ENCODE peak calls at places on chromosome 6, in ten cellular contexts. One of them, this sample, is unnamed.

GRCh38 chr6:5506575-5506974 is 245.3 kb downstream of the FARS2 start:
- DNase-seq in HL-60: no peak
- DNase-seq in OCI-LY7: peak
- DNase-seq in fibroblast of pulmonary artery: no peak
- DNase-seq in HCT116: no peak
- DNase-seq in AG09309: no peak
- DNase-seq in lower lobe of right lung: no peak
- DNase-seq in BJ: no peak
- DNase-seq in NB4: no peak
- DNase-seq in dorsolateral prefrontal cortex: no peak
- DNase-seq in this sample: no peak

GRCh38 chr6:3648724-3649123 is 102.8 kb downstream of the PXDC1 start:
- DNase-seq in AG09309: no peak
- DNase-seq in dorsolateral prefrontal cortex: no peak
- DNase-seq in OCI-LY7: no peak
- DNase-seq in fibroblast of pulmonary artery: no peak
- DNase-seq in HCT116: no peak
- DNase-seq in NB4: no peak
- DNase-seq in HL-60: no peak
- DNase-seq in lower lobe of right lung: no peak
- DNase-seq in BJ: no peak
- DNase-seq in this sample: no peak

GRCh38 chr6:56297022-56297995 is 49.9 kb upstream of the COL21A1 start:
- DNase-seq in dorsolateral prefrontal cortex: no peak
- DNase-seq in HL-60: no peak
- DNase-seq in NB4: no peak
- DNase-seq in fibroblast of pulmonary artery: peak
- DNase-seq in AG09309: no peak
- DNase-seq in HCT116: no peak
- DNase-seq in lower lobe of right lung: no peak
- DNase-seq in OCI-LY7: no peak
- DNase-seq in BJ: no peak
- DNase-seq in this sample: no peak

GRCh38 chr6:32192608-32193039 is at the start of gene GPSM3:
- DNase-seq in HCT116: no peak
- DNase-seq in fibroblast of pulmonary artery: peak
- DNase-seq in OCI-LY7: peak
- DNase-seq in lower lobe of right lung: peak
- DNase-seq in dorsolateral prefrontal cortex: no peak
- DNase-seq in AG09309: no peak
- DNase-seq in NB4: peak
- DNase-seq in HL-60: peak
- DNase-seq in BJ: no peak
- DNase-seq in this sample: no peak

GRCh38 chr6:83221302-83221701 is 28.1 kb downstream of the RWDD2A start:
- DNase-seq in AG09309: no peak
- DNase-seq in BJ: no peak
- DNase-seq in OCI-LY7: no peak
- DNase-seq in HL-60: no peak
- DNase-seq in lower lobe of right lung: no peak
- DNase-seq in NB4: no peak
- DNase-seq in dorsolateral prefrontal cortex: no peak
- DNase-seq in fibroblast of pulmonary artery: no peak
- DNase-seq in HCT116: no peak
- DNase-seq in this sample: no peak

GRCh38 chr6:108850669-108851467 is 2.6 kb downstream of the ARMC2 start:
- DNase-seq in dorsolateral prefrontal cortex: no peak
- DNase-seq in AG09309: no peak
- DNase-seq in lower lobe of right lung: peak
- DNase-seq in fibroblast of pulmonary artery: no peak
- DNase-seq in OCI-LY7: no peak
- DNase-seq in HL-60: peak
- DNase-seq in HCT116: no peak
- DNase-seq in BJ: no peak
- DNase-seq in NB4: no peak
- DNase-seq in this sample: no peak

GRCh38 chr6:836276-836853 is 143.4 kb upstream of the EXOC2 start:
- DNase-seq in fibroblast of pulmonary artery: no peak
- DNase-seq in AG09309: no peak
- DNase-seq in HL-60: no peak
- DNase-seq in OCI-LY7: no peak
- DNase-seq in lower lobe of right lung: no peak
- DNase-seq in dorsolateral prefrontal cortex: no peak
- DNase-seq in NB4: no peak
- DNase-seq in HCT116: no peak
- DNase-seq in BJ: no peak
- DNase-seq in this sample: no peak

GRCh38 chr6:21731411-21732031 is 138.0 kb downstream of the SOX4 start:
- DNase-seq in HCT116: no peak
- DNase-seq in dorsolateral prefrontal cortex: no peak
- DNase-seq in AG09309: no peak
- DNase-seq in lower lobe of right lung: no peak
- DNase-seq in NB4: no peak
- DNase-seq in OCI-LY7: no peak
- DNase-seq in fibroblast of pulmonary artery: peak
- DNase-seq in BJ: no peak
- DNase-seq in HL-60: no peak
- DNase-seq in this sample: no peak

GRCh38 chr6:70956451-70957283 is at the start of gene B3GAT2:
- DNase-seq in lower lobe of right lung: no peak
- DNase-seq in AG09309: no peak
- DNase-seq in fibroblast of pulmonary artery: peak
- DNase-seq in HL-60: no peak
- DNase-seq in BJ: no peak
- DNase-seq in NB4: no peak
- DNase-seq in HCT116: no peak
- DNase-seq in OCI-LY7: no peak
- DNase-seq in dorsolateral prefrontal cortex: peak
- DNase-seq in this sample: no peak

GRCh38 chr6:113558966-113559365 is 298.2 kb upstream of the MARCKS start:
- DNase-seq in BJ: peak
- DNase-seq in dorsolateral prefrontal cortex: no peak
- DNase-seq in HCT116: no peak
- DNase-seq in HL-60: no peak
- DNase-seq in fibroblast of pulmonary artery: peak
- DNase-seq in lower lobe of right lung: no peak
- DNase-seq in NB4: no peak
- DNase-seq in AG09309: peak
- DNase-seq in OCI-LY7: no peak
- DNase-seq in this sample: no peak

GRCh38 chr6:168734523-168734922 is 293.5 kb downstream of the SMOC2 start:
- DNase-seq in HL-60: no peak
- DNase-seq in BJ: no peak
- DNase-seq in fibroblast of pulmonary artery: no peak
- DNase-seq in AG09309: no peak
- DNase-seq in dorsolateral prefrontal cortex: no peak
- DNase-seq in HCT116: no peak
- DNase-seq in NB4: no peak
- DNase-seq in OCI-LY7: no peak
- DNase-seq in lower lobe of right lung: no peak
- DNase-seq in this sample: no peak

GRCh38 chr6:27139753-27140522 is 107.6 kb upstream of the PRSS16 start:
- DNase-seq in dorsolateral prefrontal cortex: no peak
- DNase-seq in NB4: peak
- DNase-seq in lower lobe of right lung: no peak
- DNase-seq in HL-60: no peak
- DNase-seq in AG09309: no peak
- DNase-seq in HCT116: no peak
- DNase-seq in fibroblast of pulmonary artery: peak
- DNase-seq in BJ: no peak
- DNase-seq in OCI-LY7: peak
- DNase-seq in this sample: no peak

GRCh38 chr6:138833819-138834539 is 38.1 kb downstream of the ECT2L start:
- DNase-seq in AG09309: no peak
- DNase-seq in HL-60: no peak
- DNase-seq in NB4: no peak
- DNase-seq in BJ: no peak
- DNase-seq in dorsolateral prefrontal cortex: no peak
- DNase-seq in OCI-LY7: no peak
- DNase-seq in HCT116: no peak
- DNase-seq in lower lobe of right lung: no peak
- DNase-seq in fibroblast of pulmonary artery: peak
- DNase-seq in this sample: no peak

GRCh38 chr6:6246539-6246938 is 73.9 kb downstream of the F13A1 start:
- DNase-seq in AG09309: no peak
- DNase-seq in fibroblast of pulmonary artery: no peak
- DNase-seq in OCI-LY7: peak
- DNase-seq in HCT116: no peak
- DNase-seq in dorsolateral prefrontal cortex: no peak
- DNase-seq in BJ: no peak
- DNase-seq in HL-60: no peak
- DNase-seq in lower lobe of right lung: no peak
- DNase-seq in NB4: peak
- DNase-seq in this sample: no peak

GRCh38 chr6:12528581-12529363 is 187.8 kb upstream of the PHACTR1 start:
- DNase-seq in fibroblast of pulmonary artery: no peak
- DNase-seq in AG09309: no peak
- DNase-seq in lower lobe of right lung: no peak
- DNase-seq in NB4: no peak
- DNase-seq in HCT116: no peak
- DNase-seq in OCI-LY7: no peak
- DNase-seq in HL-60: no peak
- DNase-seq in dorsolateral prefrontal cortex: no peak
- DNase-seq in BJ: no peak
- DNase-seq in this sample: no peak

DNA sequence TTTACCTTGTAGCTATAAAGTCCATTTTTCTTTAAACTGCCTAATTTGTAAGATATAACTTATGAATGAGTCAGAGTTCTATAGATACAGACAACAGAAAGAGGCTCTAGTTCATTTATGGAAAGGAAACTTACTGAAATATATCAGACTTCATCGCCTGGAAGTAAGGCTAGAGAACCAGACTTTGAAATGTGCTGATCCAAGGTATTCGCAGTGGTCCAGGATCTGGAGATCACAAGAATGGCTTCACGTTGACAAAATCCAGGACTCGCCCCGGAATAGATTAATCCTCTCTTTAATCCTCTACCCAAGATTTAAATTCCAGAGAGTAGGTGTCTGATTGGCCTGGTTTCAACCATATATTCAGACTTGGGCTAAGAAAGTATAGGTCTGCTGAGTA is 69.1 kb upstream of the LOC128125822 start:
- DNase-seq in HCT116: no peak
- DNase-seq in BJ: no peak
- DNase-seq in fibroblast of pulmonary artery: no peak
- DNase-seq in HL-60: no peak
- DNase-seq in dorsolateral prefrontal cortex: no peak
- DNase-seq in AG09309: no peak
- DNase-seq in NB4: no peak
- DNase-seq in OCI-LY7: no peak
- DNase-seq in lower lobe of right lung: no peak
- DNase-seq in this sample: no peak
- H3K4me3 ChIP-seq in HCT116: no peak
- H3K4me3 ChIP-seq in BJ: no peak
- H3K4me3 ChIP-seq in fibroblast of pulmonary artery: no peak
- H3K4me3 ChIP-seq in HL-60: no peak
- H3K4me3 ChIP-seq in dorsolateral prefrontal cortex: no peak
- H3K4me3 ChIP-seq in AG09309: no peak
- H3K4me3 ChIP-seq in NB4: no peak
- H3K4me3 ChIP-seq in OCI-LY7: no peak
- H3K4me3 ChIP-seq in lower lobe of right lung: no peak
- H3K4me3 ChIP-seq in this sample: no peak

GRCh38 chr6:147585256-147585655 is 76.8 kb downstream of the SAMD5 start:
- DNase-seq in OCI-LY7: no peak
- DNase-seq in lower lobe of right lung: no peak
- DNase-seq in fibroblast of pulmonary artery: no peak
- DNase-seq in BJ: no peak
- DNase-seq in NB4: no peak
- DNase-seq in dorsolateral prefrontal cortex: no peak
- DNase-seq in HCT116: no peak
- DNase-seq in HL-60: no peak
- DNase-seq in AG09309: no peak
- DNase-seq in this sample: no peak
- TF ChIP-seq CTCF in OCI-LY7: no peak
- TF ChIP-seq CTCF in lower lobe of right lung: no peak
- TF ChIP-seq CTCF in fibroblast of pulmonary artery: no peak
- TF ChIP-seq CTCF in BJ: no peak
- TF ChIP-seq CTCF in NB4: no peak
- TF ChIP-seq CTCF in dorsolateral prefrontal cortex: no peak
- TF ChIP-seq CTCF in HCT116: no peak
- TF ChIP-seq CTCF in HL-60: no peak
- TF ChIP-seq CTCF in AG09309: no peak
- TF ChIP-seq CTCF in this sample: no peak

GRCh38 chr6:68760941-68761676 is 126.0 kb downstream of the ADGRB3 start:
- DNase-seq in BJ: no peak
- DNase-seq in dorsolateral prefrontal cortex: peak
- DNase-seq in lower lobe of right lung: no peak
- DNase-seq in AG09309: no peak
- DNase-seq in OCI-LY7: no peak
- DNase-seq in HL-60: no peak
- DNase-seq in NB4: no peak
- DNase-seq in HCT116: no peak
- DNase-seq in fibroblast of pulmonary artery: no peak
- DNase-seq in this sample: no peak

GRCh38 chr6:68761985-68762384 is 126.9 kb downstream of the ADGRB3 start:
- DNase-seq in OCI-LY7: no peak
- DNase-seq in BJ: no peak
- DNase-seq in NB4: no peak
- DNase-seq in dorsolateral prefrontal cortex: no peak
- DNase-seq in fibroblast of pulmonary artery: no peak
- DNase-seq in HL-60: no peak
- DNase-seq in lower lobe of right lung: no peak
- DNase-seq in HCT116: no peak
- DNase-seq in AG09309: no peak
- DNase-seq in this sample: no peak

GRCh38 chr6:68760486-68760885 is 125.4 kb downstream of the ADGRB3 start:
- DNase-seq in fibroblast of pulmonary artery: no peak
- DNase-seq in dorsolateral prefrontal cortex: no peak
- DNase-seq in HCT116: no peak
- DNase-seq in AG09309: no peak
- DNase-seq in OCI-LY7: no peak
- DNase-seq in lower lobe of right lung: no peak
- DNase-seq in HL-60: no peak
- DNase-seq in NB4: no peak
- DNase-seq in BJ: no peak
- DNase-seq in this sample: no peak

GRCh38 chr6:68757821-68758220 is 122.7 kb downstream of the ADGRB3 start:
- DNase-seq in OCI-LY7: no peak
- DNase-seq in NB4: no peak
- DNase-seq in HCT116: no peak
- DNase-seq in BJ: no peak
- DNase-seq in fibroblast of pulmonary artery: no peak
- DNase-seq in HL-60: no peak
- DNase-seq in lower lobe of right lung: no peak
- DNase-seq in dorsolateral prefrontal cortex: no peak
- DNase-seq in AG09309: no peak
- DNase-seq in this sample: no peak

GRCh38 chr6:68756454-68757375 is 121.6 kb downstream of the ADGRB3 start:
- DNase-seq in dorsolateral prefrontal cortex: no peak
- DNase-seq in HL-60: no peak
- DNase-seq in fibroblast of pulmonary artery: no peak
- DNase-seq in NB4: no peak
- DNase-seq in HCT116: no peak
- DNase-seq in lower lobe of right lung: no peak
- DNase-seq in AG09309: no peak
- DNase-seq in OCI-LY7: no peak
- DNase-seq in BJ: no peak
- DNase-seq in this sample: no peak
- H3K4me3 ChIP-seq in dorsolateral prefrontal cortex: no peak
- H3K4me3 ChIP-seq in HL-60: no peak
- H3K4me3 ChIP-seq in fibroblast of pulmonary artery: no peak
- H3K4me3 ChIP-seq in NB4: no peak
- H3K4me3 ChIP-seq in HCT116: no peak
- H3K4me3 ChIP-seq in lower lobe of right lung: no peak
- H3K4me3 ChIP-seq in AG09309: no peak
- H3K4me3 ChIP-seq in OCI-LY7: no peak
- H3K4me3 ChIP-seq in BJ: no peak
- H3K4me3 ChIP-seq in this sample: no peak

GRCh38 chr6:107604549-107604948 is 114.6 kb downstream of the SOBP start:
- DNase-seq in NB4: no peak
- DNase-seq in AG09309: no peak
- DNase-seq in fibroblast of pulmonary artery: no peak
- DNase-seq in OCI-LY7: no peak
- DNase-seq in HCT116: no peak
- DNase-seq in lower lobe of right lung: no peak
- DNase-seq in BJ: no peak
- DNase-seq in HL-60: no peak
- DNase-seq in dorsolateral prefrontal cortex: no peak
- DNase-seq in this sample: no peak
- TF ChIP-seq CTCF in NB4: no peak
- TF ChIP-seq CTCF in AG09309: no peak
- TF ChIP-seq CTCF in fibroblast of pulmonary artery: no peak
- TF ChIP-seq CTCF in OCI-LY7: peak
- TF ChIP-seq CTCF in HCT116: no peak
- TF ChIP-seq CTCF in lower lobe of right lung: no peak
- TF ChIP-seq CTCF in BJ: no peak
- TF ChIP-seq CTCF in HL-60: no peak
- TF ChIP-seq CTCF in dorsolateral prefrontal cortex: no peak
- TF ChIP-seq CTCF in this sample: no peak